ENCODE peak calls at places on chromosomes 3 and 15, in four cellular contexts. I, Q, E and U are unnamed samples.

GRCh38 chr15:79815468-79815867 is 81.3 kb downstream of the MTHFS start:
- DNase-seq in I (no peak), Q (no peak), E (no peak), U (no peak)

GRCh38 chr15:29569533-29570092 is 252.7 kb downstream of the TJP1 start:
- DNase-seq in I (no peak), Q (no peak), E (no peak), U (no peak)

GRCh38 chr3:150727653-150728502 is 24.2 kb upstream of the ERICH6 start:
- DNase-seq in I (no peak), Q (no peak), E (no peak), U (peak; percentile 64)

GRCh38 chr3:169041677-169042171 is 621.8 kb downstream of the MECOM start:
- DNase-seq in I (peak; percentile 3), Q (peak; percentile 38), E (no peak), U (no peak)

GRCh38 chr3:99330924-99331532 is 307.4 kb upstream of the COL8A1 start:
- DNase-seq in I (no peak), Q (no peak), E (no peak), U (no peak)

GRCh38 chr3:105997800-105998526 is 129.2 kb upstream of the CBLB start:
- DNase-seq in I (no peak), Q (no peak), E (peak; percentile 44), U (peak; percentile 65)

GRCh38 chr15:61195116-61196002 is 33.7 kb downstream of the RORA start:
- DNase-seq in I (peak; percentile 39), Q (peak; percentile 39), E (no peak), U (no peak)

GRCh38 chr3:24680214-24680967 is 185.7 kb upstream of the THRB start:
- DNase-seq in I (peak; percentile 59), Q (peak; percentile 33), E (no peak), U (peak; percentile 73)

GRCh38 chr3:187738089-187738399 is 7.2 kb downstream of the BCL6 start:
- DNase-seq in I (no peak), Q (no peak), E (no peak), U (no peak)

GRCh38 chr15:33086500-33087141 is 107.9 kb downstream of the FMN1 start:
- DNase-seq in I (peak; percentile 30), Q (peak; percentile 30), E (no peak), U (no peak)

GRCh38 chr3:34957707-34958106 is 681.6 kb upstream of the ARPP21 start:
- DNase-seq in I (no peak), Q (no peak), E (no peak), U (no peak)

GRCh38 chr3:102177075-102177755 is 257.6 kb upstream of the ZPLD1 start:
- DNase-seq in I (no peak), Q (no peak), E (no peak), U (no peak)

GRCh38 chr3:113270096-113270495 is 58.7 kb downstream of the BOC start:
- DNase-seq in I (no peak), Q (no peak), E (no peak), U (no peak)

GRCh38 chr15:65981837-65982696 is 112.8 kb downstream of the RAB11A start:
- DNase-seq in I (peak; percentile 91), Q (no peak), E (no peak), U (no peak)

GRCh38 chr15:55721554-55722185 is 21.3 kb downstream of the PRTG start:
- DNase-seq in I (no peak), Q (no peak), E (no peak), U (no peak)

GRCh38 chr3:41711656-41712055 is 250.2 kb downstream of the ULK4 start:
- DNase-seq in I (no peak), Q (no peak), E (no peak), U (no peak)

GRCh38 chr15:65952425-65953053 is 83.2 kb downstream of the RAB11A start:
- DNase-seq in I (no peak), Q (no peak), E (no peak), U (no peak)

GRCh38 chr15:85485956-85486567 is 105.7 kb downstream of the AKAP13 start:
- DNase-seq in I (peak; percentile 61), Q (peak; percentile 69), E (peak; percentile 77), U (no peak)

GRCh38 chr15:31752363-31752762 is 278.0 kb upstream of the CHRNA7 start:
- DNase-seq in I (no peak), Q (no peak), E (no peak), U (no peak)

GRCh38 chr3:21543380-21544075 is 207.5 kb downstream of the ZNF385D start:
- DNase-seq in I (no peak), Q (no peak), E (no peak), U (no peak)

GRCh38 chr3:184372296-184372821 is 5.6 kb downstream of the THPO start:
- DNase-seq in I (no peak), Q (no peak), E (no peak), U (no peak)

GRCh38 chr3:179181993-179182551 is 33.9 kb downstream of the PIK3CA start:
- DNase-seq in I (no peak), Q (no peak), E (no peak), U (no peak)

GRCh38 chr3:140273542-140274195 is 338.7 kb downstream of the CLSTN2 start:
- DNase-seq in I (no peak), Q (no peak), E (no peak), U (no peak)

GRCh38 chr3:134007819-134008218 is 21.9 kb downstream of the SLCO2A1 start:
- DNase-seq in I (no peak), Q (no peak), E (no peak), U (no peak)

GRCh38 chr3:168998792-168999191 is 664.7 kb downstream of the MECOM start:
- DNase-seq in I (no peak), Q (no peak), E (no peak), U (no peak)

GRCh38 chr3:46027021-46027705 is at the start of gene XCR1:
- DNase-seq in I (no peak), Q (no peak), E (no peak), U (no peak)

GRCh38 chr15:83685864-83686263 is 31.9 kb downstream of the ADAMTSL3 start:
- DNase-seq in I (no peak), Q (no peak), E (no peak), U (no peak)

GRCh38 chr3:38011111-38011510 is 18.3 kb downstream of the PLCD1 start:
- DNase-seq in I (no peak), Q (no peak), E (no peak), U (no peak)

GRCh38 chr3:141643391-141643790 is 94.7 kb upstream of the RNF7 start:
- DNase-seq in I (no peak), Q (no peak), E (peak; percentile 37), U (no peak)

GRCh38 chr3:127690823-127691452 is 18.2 kb downstream of the ABTB1 start:
- DNase-seq in I (peak; percentile 73), Q (no peak), E (no peak), U (no peak)

GRCh38 chr15:70236306-70237103 is 138.8 kb upstream of the TLE3 start:
- DNase-seq in I (no peak), Q (no peak), E (no peak), U (no peak)

GRCh38 chr3:53826048-53826447 is 20.2 kb downstream of the CHDH start:
- DNase-seq in I (no peak), Q (no peak), E (no peak), U (no peak)

GRCh38 chr3:53829605-53830004 is 16.6 kb downstream of the CHDH start:
- DNase-seq in I (no peak), Q (no peak), E (no peak), U (no peak)

GRCh38 chr3:53833053-53833645 is 13.1 kb downstream of the CHDH start:
- DNase-seq in I (no peak), Q (no peak), E (no peak), U (no peak)

GRCh38 chr3:53824795-53825194 is 21.4 kb downstream of the CHDH start:
- DNase-seq in I (no peak), Q (no peak), E (no peak), U (no peak)

GRCh38 chr3:53828581-53828980 is 17.6 kb downstream of the CHDH start:
- DNase-seq in I (no peak), Q (no peak), E (no peak), U (no peak)
- H3K4me1 ChIP-seq in I (peaks cover 4% of the 10 kb centered on the region), Q (no peaks in the 10 kb centered on the region), E (no peaks in the 10 kb centered on the region), U (no peaks in the 10 kb centered on the region)

GRCh38 chr15:25690673-25691543 is 172.2 kb downstream of the ATP10A start:
- DNase-seq in I (no peak), Q (no peak), E (no peak), U (no peak)

GRCh38 chr15:25688166-25688565 is 175.0 kb downstream of the ATP10A start:
- DNase-seq in I (no peak), Q (no peak), E (no peak), U (no peak)

GRCh38 chr15:25691544-25692430 is 171.3 kb downstream of the ATP10A start:
- DNase-seq in I (no peak), Q (no peak), E (no peak), U (no peak)

GRCh38 chr15:25687689-25688088 is 175.4 kb downstream of the ATP10A start:
- DNase-seq in I (no peak), Q (no peak), E (no peak), U (no peak)

GRCh38 chr15:25689592-25689991 is 173.5 kb downstream of the ATP10A start:
- DNase-seq in I (no peak), Q (no peak), E (no peak), U (no peak)
- TF ChIP-seq CTCF in I (no peak), Q (no peak), E (no peak), U (no peak)

DNA sequence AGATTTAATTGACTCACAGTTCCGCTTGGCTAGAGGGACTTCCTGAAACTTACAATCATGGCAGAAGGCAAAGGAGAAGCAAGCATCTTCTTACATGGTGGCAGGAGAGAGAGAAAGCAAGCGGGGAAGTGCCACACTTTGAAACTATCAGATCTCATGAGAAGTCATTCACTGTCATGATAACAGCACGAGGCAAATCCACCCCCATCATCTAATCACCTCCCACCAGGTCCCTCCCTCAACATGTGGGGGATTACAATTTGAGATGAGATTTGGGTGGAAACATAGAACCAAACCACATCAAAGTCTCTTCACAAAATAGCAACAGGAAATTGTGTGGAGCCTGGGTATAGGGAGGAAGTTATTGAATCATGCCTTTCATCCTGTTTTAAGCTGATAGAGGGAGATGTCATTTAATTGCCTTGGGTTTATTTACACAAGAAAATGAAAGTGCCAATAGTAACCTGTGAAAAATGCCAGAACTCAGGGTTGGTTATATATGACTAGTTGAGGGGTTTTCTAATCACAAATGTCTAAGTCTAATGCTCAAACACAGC is 624.8 kb upstream of the LMCD1 start:
- DNase-seq in I (no peak), Q (no peak), E (no peak), U (no peak)
- H3K9me3 ChIP-seq in I (no peaks in the 10 kb centered on the region), Q (no peaks in the 10 kb centered on the region), E (no peaks in the 10 kb centered on the region), U (no peaks in the 10 kb centered on the region)

DNA sequence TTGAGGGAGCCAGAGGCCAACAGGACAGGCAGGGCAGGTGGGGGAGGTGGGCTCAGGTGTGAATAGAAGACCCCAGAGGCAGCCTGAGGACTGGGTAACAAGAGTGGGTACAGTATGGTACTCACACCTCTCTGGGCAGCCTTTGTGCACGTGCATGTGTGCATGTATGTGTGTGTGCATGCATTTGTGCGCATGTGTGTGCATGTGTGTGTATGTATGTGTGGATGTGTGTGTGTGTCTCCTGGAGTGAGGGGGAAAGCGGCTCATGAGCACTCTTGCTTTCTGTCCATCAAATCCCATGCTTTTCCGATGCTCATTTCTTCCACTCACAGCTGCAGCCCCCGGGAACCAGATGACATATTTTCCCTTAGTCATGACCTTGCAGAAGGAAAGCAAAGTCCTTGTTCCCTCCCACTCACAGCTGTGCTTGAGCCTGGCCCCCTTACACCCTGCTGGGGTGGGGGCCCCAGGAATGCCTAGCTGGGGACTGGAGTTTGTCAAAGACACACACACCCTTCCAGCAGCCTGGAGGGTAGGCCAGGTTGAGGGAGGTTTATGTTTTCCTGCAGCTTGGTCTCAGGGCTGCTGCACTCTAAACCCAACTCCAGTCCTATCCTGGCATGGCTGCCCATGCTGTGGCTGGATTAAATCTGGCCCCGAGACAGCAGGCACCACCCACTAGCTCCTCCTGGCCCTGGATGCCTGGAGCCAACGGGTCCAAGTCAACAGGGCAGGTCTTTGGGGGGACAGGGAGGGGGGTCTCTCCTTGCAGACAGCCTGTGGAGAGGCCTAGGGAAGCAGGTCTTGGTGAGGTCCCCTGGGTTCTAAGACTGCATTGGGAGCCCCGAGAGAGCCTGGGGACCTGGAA is 22.6 kb downstream of the CCDC33 start:
- DNase-seq in I (no peak), Q (no peak), E (no peak), U (no peak)
- H3K4me1 ChIP-seq in I (peaks cover 63% of the 10 kb centered on the region), Q (no peaks in the 10 kb centered on the region), E (no peaks in the 10 kb centered on the region), U (no peaks in the 10 kb centered on the region)